ENCODE peak calls at places on chromosome 21, in seven cellular contexts. K, S, C, E, W, U and X are unnamed samples.

GRCh38 chr21:22981819-22982218 is 1983.6 kb downstream of the NCAM2 start:
- DNase-seq in K (no peak), S (peak), C (no peak), E (no peak), W (no peak), U (no peak), X (no peak)

GRCh38 chr21:45930792-45931191 is 50.8 kb upstream of the COL6A1 start:
- DNase-seq in K (no peak), S (no peak), C (no peak), E (no peak), W (no peak), U (no peak), X (no peak)

GRCh38 chr21:23638131-23638530 is 1969.2 kb downstream of the MRPL39 start:
- DNase-seq in K (no peak), S (no peak), C (no peak), E (no peak), W (no peak), U (no peak), X (no peak)

GRCh38 chr21:16124397-16125130 is 394.8 kb downstream of the USP25 start:
- DNase-seq in K (no peak), S (no peak), C (peak), E (peak), W (no peak), U (no peak), X (no peak)

GRCh38 chr21:45004059-45004422 is 64.2 kb downstream of the SLX9 start:
- DNase-seq in K (peak), S (peak), C (no peak), E (no peak), W (no peak), U (no peak), X (no peak)

GRCh38 chr21:36706951-36707762 is 8.2 kb downstream of the SIM2 start:
- DNase-seq in K (no peak), S (no peak), C (peak), E (no peak), W (no peak), U (no peak), X (no peak)

GRCh38 chr21:41164981-41165650 is 2.8 kb upstream of the BACE2 start:
- DNase-seq in K (no peak), S (no peak), C (peak), E (no peak), W (no peak), U (peak), X (no peak)

GRCh38 chr21:25790122-25790951 is 55.6 kb downstream of the GABPA start:
- DNase-seq in K (no peak), S (no peak), C (peak), E (no peak), W (peak), U (no peak), X (no peak)

GRCh38 chr21:43866659-43867331 is 1.8 kb downstream of the AGPAT3 start:
- DNase-seq in K (no peak), S (peak), C (no peak), E (no peak), W (no peak), U (peak), X (peak)

GRCh38 chr21:44995257-44995941 is 55.6 kb downstream of the SLX9 start:
- DNase-seq in K (peak), S (peak), C (no peak), E (no peak), W (peak), U (no peak), X (no peak)

GRCh38 chr21:46394819-46395152 is 63.9 kb upstream of the DIP2A start:
- DNase-seq in K (no peak), S (no peak), C (no peak), E (no peak), W (peak), U (no peak), X (no peak)

GRCh38 chr21:15731243-15731613 is 1.4 kb downstream of the USP25 start:
- DNase-seq in K (no peak), S (no peak), C (no peak), E (no peak), W (no peak), U (no peak), X (no peak)

GRCh38 chr21:32687946-32688345 is 39.9 kb downstream of the SYNJ1 start:
- DNase-seq in K (no peak), S (no peak), C (no peak), E (no peak), W (no peak), U (no peak), X (no peak)
- TF ChIP-seq CTCF in K (no peak), S (no peak), C (no peak), E (no peak), W (no peak), U (no peak), X (no peak)

DNA sequence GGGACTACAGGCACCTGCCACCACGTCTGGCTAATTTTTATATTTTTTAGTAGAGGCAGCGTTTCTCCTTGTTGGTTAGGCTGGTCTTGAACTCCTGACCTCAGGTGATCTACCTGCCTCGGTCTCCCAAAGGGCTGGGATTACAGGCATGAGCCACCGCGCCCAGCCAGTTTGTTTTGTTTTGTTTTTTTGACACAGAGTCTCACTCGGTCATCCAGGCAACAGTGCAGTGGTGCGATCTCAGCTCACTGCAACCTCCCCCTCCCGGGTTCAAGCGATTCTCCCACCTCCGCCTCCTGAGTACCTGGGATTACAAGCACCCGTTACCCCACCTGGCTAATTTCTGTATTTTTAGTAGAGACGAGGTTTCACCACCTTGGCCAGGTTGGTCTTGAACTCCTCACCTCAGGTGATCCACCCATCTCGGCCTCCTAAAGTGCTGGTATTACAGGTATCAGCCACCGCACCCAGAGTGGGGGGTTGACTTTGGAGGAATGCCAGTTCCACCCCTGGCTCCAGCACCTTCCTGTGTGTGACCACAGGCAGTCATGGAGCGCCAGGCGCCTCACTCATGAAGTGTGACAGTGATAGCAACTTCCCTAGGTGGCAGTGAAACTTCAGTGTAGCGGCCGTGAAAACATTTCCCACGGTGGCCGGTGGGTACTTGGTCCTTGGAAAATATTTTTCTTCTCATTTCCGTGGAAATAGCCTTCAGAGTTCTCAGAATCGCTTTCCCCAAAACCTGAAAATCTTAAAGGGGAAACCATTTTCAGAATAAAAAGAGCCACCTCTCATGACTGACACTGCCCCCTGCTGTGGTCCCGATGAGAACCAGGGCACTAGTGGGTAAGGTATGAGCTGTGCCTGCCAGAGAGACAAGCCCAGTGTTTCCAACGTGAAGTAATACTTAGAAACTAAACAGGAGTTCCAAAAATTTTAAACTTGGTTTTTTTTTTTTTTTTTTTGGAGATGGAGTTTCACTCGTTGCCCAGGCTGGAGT is 48.6 kb downstream of the WDR4 start:
- DNase-seq in K (no peak), S (no peak), C (no peak), E (no peak), W (no peak), U (no peak), X (no peak)
- TF ChIP-seq CTCF in K (peak), S (no peak), C (no peak), E (no peak), W (peak), U (no peak), X (no peak)

GRCh38 chr21:31592501-31592900 is 67.0 kb upstream of the SOD1 start:
- DNase-seq in K (no peak), S (no peak), C (no peak), E (no peak), W (no peak), U (no peak), X (no peak)

GRCh38 chr21:31596055-31596454 is 63.4 kb upstream of the SOD1 start:
- DNase-seq in K (no peak), S (peak), C (no peak), E (no peak), W (no peak), U (no peak), X (no peak)

GRCh38 chr21:31593161-31593560 is 66.3 kb upstream of the SOD1 start:
- DNase-seq in K (no peak), S (no peak), C (no peak), E (no peak), W (no peak), U (no peak), X (no peak)

GRCh38 chr21:31594726-31595125 is 64.8 kb upstream of the SOD1 start:
- DNase-seq in K (no peak), S (no peak), C (no peak), E (no peak), W (no peak), U (no peak), X (no peak)

GRCh38 chr21:31594279-31594678 is 65.2 kb upstream of the SOD1 start:
- DNase-seq in K (no peak), S (no peak), C (no peak), E (no peak), W (no peak), U (no peak), X (no peak)
- TF ChIP-seq CTCF in K (no peak), S (no peak), C (no peak), E (no peak), W (no peak), U (no peak), X (no peak)

GRCh38 chr21:34801519-34802132 is 132.8 kb downstream of the CLIC6 start:
- DNase-seq in K (no peak), S (no peak), C (peak), E (no peak), W (no peak), U (no peak), X (no peak)
- TF ChIP-seq CTCF in K (peak), S (no peak), C (peak), E (peak), W (peak), U (no peak), X (no peak)

GRCh38 chr21:31108969-31109368 is 70.7 kb upstream of the KRTAP19-8 start:
- DNase-seq in K (no peak), S (no peak), C (peak), E (no peak), W (no peak), U (no peak), X (no peak)
- TF ChIP-seq CTCF in K (peak), S (no peak), C (no peak), E (no peak), W (peak), U (no peak), X (no peak)

DNA sequence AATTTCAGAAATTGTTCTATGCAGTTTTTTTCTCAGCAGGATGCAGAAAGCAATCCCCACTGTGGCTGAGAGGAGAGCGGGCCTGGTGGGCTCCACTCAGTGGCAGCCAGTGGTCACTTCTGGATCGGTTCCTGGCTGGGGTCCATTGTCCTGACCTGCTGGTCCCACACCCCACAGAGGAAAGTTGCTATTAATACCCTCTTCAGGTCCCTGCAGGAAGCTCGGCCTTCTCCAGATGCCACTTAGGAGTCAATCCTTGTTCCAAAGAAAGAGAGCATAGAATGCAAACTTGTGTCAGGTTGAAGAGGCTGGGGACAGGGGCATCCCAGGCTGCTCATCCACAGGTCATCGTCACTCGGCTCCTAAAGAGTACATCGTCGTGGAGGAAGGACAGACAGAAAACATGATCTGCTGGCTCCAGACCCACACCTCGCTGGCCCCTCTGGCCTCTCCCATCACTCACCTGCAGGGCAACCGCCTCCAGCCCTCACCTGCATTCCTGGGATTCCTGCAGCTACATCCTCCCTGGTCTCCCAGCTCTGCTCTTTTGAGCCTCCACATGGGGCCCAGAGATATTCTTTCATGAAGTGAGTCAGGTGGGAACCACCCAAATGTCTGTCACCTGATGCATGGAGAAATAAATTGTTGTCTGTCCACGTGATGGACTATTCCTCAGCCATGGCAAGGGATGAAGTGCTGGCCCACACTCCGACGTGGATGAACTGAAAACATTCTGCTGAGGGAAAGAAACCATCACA is 152.9 kb downstream of the PSMG1 start:
- DNase-seq in K (no peak), S (no peak), C (no peak), E (no peak), W (no peak), U (no peak), X (no peak)
- TF ChIP-seq CTCF in K (no peak), S (no peak), C (no peak), E (no peak), W (no peak), U (no peak), X (no peak)

DNA sequence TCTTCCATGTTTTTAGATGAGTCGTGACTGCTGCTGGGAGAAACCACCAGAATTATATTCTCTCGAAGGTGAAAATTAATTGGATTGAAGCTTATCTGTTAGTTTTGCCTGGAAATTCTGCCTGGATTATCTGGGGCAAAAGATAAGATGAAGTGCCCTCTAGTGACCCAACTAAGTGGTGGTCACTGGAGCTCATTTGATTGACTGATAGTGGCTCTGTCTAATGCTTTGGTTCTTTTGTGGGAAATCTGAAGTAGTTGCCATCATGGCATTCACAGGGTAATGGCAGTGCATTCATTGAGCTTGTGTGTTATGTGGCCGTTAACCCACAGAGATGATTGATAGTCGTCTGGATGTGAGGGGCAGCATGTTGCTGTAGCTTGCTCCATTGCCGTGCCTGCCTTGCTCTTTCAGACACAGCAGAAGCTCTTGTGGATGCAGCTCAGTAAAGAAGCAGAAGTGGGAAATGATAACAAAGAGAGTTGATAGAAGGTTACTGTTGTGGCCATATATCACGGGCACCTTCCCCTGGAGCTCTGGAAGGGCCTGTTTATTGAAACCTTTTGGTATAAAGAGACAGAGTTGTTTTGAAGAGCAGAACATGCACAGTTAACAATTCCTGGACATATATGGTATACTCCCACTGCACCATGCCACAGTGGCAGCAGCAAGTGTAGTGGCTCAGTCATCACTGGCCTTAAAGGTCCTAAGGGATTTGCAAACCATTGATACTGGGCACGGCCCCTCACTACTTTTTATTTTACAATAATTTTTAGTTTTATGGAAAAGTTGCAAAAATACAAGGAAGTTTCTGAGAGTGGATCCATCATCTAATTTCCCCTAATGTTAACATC is 42.0 kb downstream of the CXADR start:
- DNase-seq in K (no peak), S (no peak), C (no peak), E (no peak), W (peak), U (no peak), X (no peak)
- TF ChIP-seq CTCF in K (peak), S (peak), C (peak), E (peak), W (peak), U (no peak), X (no peak)

DNA sequence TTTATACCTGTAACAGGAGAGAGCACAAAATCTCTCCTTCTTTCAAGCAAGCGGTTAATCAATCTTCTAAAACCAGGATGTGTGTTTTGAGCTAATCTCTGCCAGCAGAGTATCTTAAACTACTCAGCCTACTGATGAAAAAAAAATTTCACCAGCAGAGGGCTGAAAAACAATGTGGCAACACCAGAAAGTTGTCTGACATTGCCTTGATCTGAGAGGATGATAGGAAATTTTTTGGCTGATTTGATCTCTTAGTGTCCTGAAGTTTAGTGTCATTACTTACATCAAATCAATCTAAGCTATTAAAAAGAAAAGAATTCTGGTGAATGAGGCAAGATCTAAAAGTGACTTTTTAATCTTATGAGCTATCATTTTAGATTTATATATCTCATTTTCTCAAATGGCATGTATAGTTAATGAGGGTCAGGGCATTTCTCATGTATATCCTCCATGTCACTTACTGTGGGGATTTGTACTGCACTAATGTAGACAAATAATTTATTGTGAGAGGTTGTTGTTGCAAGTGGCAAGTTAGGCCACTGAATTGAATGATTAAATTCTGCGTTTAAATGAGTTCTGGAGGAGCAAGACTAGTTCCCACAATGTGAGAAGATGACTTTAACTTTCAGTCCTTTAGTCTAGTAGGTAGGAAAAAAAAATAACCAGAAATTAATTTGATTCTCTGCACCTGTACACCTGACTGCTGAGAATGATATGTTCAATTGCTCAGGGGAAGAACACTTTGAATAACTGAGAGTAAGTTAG is 10.8 kb downstream of the ADAMTS1 start:
- DNase-seq in K (no peak), S (no peak), C (peak), E (no peak), W (no peak), U (no peak), X (no peak)
- TF ChIP-seq CTCF in K (peak), S (no peak), C (peak), E (peak), W (peak), U (no peak), X (no peak)

DNA sequence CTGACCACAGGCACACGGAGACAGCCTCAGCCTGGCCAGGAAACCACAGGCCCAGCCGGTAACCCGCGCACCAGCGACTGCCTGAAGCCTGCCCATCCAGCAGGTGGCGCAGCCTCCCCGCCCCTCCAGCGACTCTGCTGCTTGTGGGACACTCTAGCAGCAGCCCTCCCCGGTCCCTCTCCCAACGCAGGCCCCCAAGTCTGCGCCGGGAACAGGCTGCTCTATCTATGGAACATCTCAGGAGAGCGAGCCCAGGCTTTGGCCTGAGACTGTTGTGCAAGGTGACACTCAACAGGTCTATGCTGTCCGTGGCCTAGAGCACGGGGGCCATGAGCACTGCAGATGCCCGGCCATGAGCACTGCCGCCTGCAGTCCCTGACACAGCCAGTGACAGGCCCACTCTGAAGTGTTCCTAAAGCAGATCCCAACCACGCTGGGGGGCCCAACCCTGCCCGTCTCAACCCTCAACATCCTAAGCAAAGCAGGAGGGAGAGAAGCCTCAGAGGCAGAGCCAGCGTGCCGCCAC is 28.4 kb downstream of the WDR4 start:
- DNase-seq in K (no peak), S (peak), C (no peak), E (no peak), W (peak), U (no peak), X (peak)
- TF ChIP-seq CTCF in K (peak), S (peak), C (peak), E (peak), W (peak), U (peak), X (no peak)

DNA sequence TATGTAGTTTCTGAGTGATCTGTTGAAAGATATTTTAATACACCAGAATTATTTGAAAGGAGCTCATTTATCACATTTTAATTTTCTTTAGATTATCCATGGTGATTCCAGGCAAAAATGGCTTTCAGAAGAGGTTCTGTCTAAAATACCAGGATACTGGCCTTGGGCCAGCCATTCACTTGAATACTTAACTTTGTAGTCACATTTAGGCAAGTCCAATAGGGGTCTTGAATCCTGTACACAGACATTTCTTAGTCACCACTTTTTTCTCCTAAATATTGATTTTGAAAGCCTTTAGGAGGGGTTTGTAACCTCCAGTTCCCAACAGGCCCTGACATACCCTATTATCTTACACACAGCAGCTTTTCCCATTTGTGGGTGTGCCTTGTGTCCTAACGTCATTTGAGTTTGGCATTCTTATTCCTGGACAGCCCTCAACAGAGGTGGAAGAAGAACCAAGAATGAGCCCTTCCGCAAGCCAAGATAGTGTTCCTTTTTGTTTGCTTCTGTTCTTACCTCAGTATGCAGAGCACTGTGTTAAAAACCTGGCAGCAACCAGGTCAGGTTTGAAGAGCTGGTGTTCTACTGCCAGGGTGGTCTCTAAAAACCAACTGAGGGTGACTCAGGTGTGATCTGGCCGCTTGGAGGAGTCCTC is 19.5 kb downstream of the MAP3K7CL start:
- DNase-seq in K (no peak), S (no peak), C (peak), E (peak), W (no peak), U (no peak), X (no peak)
- TF ChIP-seq CTCF in K (no peak), S (no peak), C (no peak), E (no peak), W (no peak), U (no peak), X (no peak)